ENCODE peak calls at places on chromosome 10, in four cellular contexts. I, Y, P and M are unnamed samples.

GRCh38 chr10:59907918-59908807 is 1.8 kb upstream of the CCDC6 start:
- DNase-seq in I (no peak), Y (peak; percentile 75), P (no peak), M (no peak)

GRCh38 chr10:124657806-124658205 is 86.4 kb downstream of the FAM53B start:
- DNase-seq in I (no peak), Y (no peak), P (no peak), M (no peak)

GRCh38 chr10:61750943-61751471 is 88.3 kb downstream of the CABCOCO1 start:
- DNase-seq in I (peak; percentile 8), Y (peak; percentile 87), P (peak; percentile 74), M (peak; percentile 1)

GRCh38 chr10:71502221-71502620 is 105.5 kb downstream of the CDH23 start:
- DNase-seq in I (no peak), Y (no peak), P (no peak), M (no peak)

GRCh38 chr10:43817368-43817767 is 168.7 kb upstream of the ZNF32 start:
- DNase-seq in I (no peak), Y (no peak), P (no peak), M (no peak)

GRCh38 chr10:85224366-85224960 is 896.1 kb downstream of the CCSER2 start:
- DNase-seq in I (no peak), Y (no peak), P (peak; percentile 4), M (no peak)

GRCh38 chr10:128861018-128861565 is 605.9 kb upstream of the MGMT start:
- DNase-seq in I (no peak), Y (no peak), P (no peak), M (no peak)

GRCh38 chr10:1698185-1698584 is 39.1 kb downstream of the ADARB2 start:
- DNase-seq in I (no peak), Y (no peak), P (no peak), M (no peak)

GRCh38 chr10:94083662-94084323 is 90.1 kb downstream of the PLCE1 start:
- DNase-seq in I (no peak), Y (no peak), P (no peak), M (no peak)

GRCh38 chr10:30763933-30764332 is 134.4 kb upstream of the LYZL2 start:
- DNase-seq in I (no peak), Y (no peak), P (no peak), M (no peak)

GRCh38 chr10:127145173-127145572 is 51.2 kb downstream of the INSYN2A start:
- DNase-seq in I (no peak), Y (no peak), P (no peak), M (no peak)

GRCh38 chr10:70442332-70442988 is 979 bp upstream of the NODAL start:
- DNase-seq in I (no peak), Y (no peak), P (peak; percentile 76), M (no peak)

DNA sequence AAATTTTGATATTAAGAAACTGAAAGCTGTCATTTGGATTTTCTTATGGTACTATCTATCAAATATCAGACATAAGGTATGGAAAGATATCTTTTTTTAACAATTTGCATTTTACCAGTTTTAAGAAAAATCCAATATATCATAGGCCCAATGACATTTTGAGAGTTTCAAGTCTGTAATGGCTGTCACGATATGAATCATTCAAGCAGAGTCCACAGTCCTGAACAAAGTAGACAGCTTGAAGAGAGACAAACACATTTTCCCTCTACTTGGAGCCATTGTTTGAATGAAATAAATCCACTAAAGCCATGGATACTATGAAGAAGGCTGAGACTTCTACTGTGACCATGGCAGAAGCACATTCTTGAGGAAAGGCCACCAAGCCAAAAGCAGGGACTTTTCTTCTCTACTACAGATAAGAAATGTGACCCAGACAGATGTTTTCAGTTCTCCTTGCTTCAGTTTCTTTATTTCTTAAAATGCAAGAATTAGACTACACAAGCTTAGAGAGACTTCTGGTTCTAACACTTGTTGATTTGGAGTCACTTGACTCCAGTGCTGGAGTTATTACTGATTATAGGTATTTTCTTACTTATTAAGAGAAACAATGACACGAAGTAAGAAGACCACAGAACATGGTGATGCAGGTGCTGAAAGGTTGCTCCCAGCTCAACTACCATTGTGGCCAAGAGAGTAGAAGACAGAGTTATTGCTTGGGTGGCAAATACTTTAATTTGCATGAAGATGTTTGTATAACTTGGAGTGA is 429.1 kb downstream of the KIF20B start:
- DNase-seq in I (no peak), Y (no peak), P (no peak), M (no peak)
- TF ChIP-seq TAF1 in I (no peak), Y (no peak), P (no peak), M (no peak)

DNA sequence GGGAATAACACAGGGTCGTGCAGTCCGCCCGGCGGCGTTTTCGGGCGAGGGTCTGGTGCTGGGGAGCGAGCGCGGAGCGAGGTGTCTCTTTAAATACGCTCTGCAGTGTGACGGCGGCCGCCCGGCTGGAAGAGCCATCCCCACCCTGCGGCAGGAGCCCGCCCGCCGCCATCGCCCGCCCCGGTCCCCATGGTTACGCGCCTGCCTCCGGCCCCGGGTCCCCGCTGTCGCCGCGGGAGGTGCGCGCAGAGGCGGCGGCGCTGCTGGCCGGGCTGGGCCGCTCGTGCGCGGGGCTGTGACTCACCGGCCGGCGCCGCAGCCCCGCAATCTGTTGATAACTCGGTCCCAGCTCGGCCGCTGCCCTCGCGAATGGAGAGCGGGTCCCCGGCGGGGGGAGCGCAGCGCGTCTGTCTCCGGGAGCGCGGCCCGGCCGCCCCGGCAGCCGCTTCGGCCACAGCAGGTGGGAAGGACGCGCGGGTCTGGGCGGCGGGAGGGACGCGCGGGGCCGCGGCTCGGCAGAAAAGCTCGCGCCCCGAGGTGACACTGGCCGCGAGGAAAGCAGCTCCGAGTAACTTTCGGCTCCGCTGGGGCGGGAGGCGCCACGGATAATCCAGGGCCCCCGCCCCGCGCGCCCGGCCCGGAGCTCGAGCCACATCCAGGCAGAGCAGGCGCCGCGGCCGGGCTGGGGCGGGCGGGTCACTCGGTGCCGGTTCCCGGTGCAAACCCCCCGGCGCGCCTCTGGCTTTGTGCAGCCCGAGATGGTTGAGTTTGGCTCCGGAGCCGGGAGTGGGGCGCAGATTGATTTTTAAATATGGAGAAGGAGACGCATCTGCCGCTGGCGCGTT is at the start of gene ADGRA1:
- DNase-seq in I (no peak), Y (peak; percentile 15), P (no peak), M (no peak)
- TF ChIP-seq POLR2A in I (no peak), Y (no peak), P (no peak), M (no peak)

DNA sequence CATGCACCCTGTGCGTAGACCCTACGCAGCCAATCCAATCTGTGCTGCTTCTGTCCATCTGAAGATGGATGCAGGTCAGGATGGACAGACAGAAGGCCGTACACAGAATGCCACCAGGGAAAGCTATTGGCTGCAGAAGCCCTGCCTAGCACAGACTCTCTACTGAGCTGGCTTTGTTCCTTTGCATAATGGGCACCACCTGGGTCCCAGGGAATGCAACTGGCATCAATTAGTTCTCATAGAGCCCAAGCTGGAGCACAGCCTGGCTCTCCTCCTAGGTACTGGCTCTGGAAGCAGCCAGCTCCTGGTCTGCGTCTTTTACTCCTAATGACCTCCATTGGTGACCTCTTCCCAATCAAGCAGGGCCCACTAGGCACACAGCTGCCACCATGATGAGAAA is 26.8 kb upstream of the CACUL1 start:
- DNase-seq in I (no peak), Y (no peak), P (no peak), M (no peak)
- TF ChIP-seq TAF1 in I (no peak), Y (no peak), P (no peak), M (no peak)

GRCh38 chr10:103697787-103698186 is 157.6 kb downstream of the SH3PXD2A start:
- DNase-seq in I (no peak), Y (no peak), P (no peak), M (no peak)

GRCh38 chr10:103696094-103696410 is 159.3 kb downstream of the SH3PXD2A start:
- DNase-seq in I (no peak), Y (no peak), P (no peak), M (no peak)

GRCh38 chr10:103698266-103698665 is 157.1 kb downstream of the SH3PXD2A start:
- DNase-seq in I (no peak), Y (no peak), P (no peak), M (no peak)

GRCh38 chr10:103695584-103696005 is 159.8 kb downstream of the SH3PXD2A start:
- DNase-seq in I (no peak), Y (peak; percentile 40), P (no peak), M (no peak)

DNA sequence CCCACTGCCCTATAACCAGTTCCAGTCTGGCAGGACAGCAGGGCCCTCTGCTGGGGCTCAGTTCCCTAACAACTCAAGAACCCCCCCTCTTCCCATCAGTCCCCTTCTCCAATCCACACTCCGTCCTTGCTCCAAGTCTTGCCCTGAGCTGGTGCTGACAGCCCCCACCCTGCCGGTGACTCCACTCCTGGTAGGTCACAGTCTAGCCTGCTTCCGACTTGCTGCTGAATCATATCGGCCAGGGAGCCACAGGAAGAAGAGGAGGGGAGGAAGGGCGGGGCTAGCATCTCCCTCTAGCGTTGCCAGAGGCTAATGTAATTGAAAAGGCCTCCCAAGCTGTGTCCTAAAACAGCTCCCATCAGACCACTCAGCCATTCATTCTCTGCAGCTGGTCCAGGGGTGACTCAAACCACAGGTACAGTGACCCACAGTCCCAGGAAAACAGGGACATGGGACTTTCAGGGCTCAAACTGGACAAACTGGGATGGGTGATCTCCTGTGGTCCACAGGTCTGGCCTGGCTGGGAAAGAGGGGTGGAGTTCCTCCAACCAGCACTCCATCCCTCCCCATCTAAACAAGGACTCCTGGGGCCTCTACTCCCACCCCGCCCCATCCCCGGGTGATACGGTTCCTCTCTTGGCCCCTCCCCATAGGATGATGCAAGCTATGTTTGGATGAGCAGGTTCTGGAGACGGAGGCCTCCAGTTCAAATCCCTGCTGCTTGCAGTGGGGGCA is 158.8 kb downstream of the SH3PXD2A start:
- DNase-seq in I (peak; percentile 75), Y (peak; percentile 89), P (no peak), M (peak; percentile 85)
- TF ChIP-seq POLR2A in I (no peak), Y (no peak), P (no peak), M (no peak)

DNA sequence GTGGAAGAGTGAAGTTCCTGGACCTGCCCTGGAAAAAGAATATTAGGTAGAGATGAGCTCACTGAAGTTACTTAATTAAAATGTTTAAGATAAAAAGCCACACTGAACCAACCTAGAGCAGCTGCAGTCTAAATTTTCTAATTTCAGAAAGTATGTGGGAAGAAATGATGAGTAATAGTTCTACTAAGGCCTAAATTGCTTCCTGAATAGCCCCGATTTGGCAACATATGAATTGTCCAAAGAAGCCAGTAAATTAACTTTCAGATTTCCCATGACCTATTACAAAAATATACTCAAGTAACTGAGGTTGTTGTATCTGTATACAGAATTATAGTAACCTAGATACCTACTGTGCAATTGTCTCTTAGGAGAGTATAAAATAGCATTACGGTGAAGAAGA is 312.6 kb downstream of the IPMK start:
- DNase-seq in I (no peak), Y (no peak), P (no peak), M (no peak)
- TF ChIP-seq TAF1 in I (no peak), Y (no peak), P (no peak), M (no peak)

GRCh38 chr10:14530465-14530864 is 199.7 kb upstream of the FRMD4A start:
- DNase-seq in I (no peak), Y (no peak), P (no peak), M (no peak)

GRCh38 chr10:14535497-14536199 is 204.9 kb upstream of the FRMD4A start:
- DNase-seq in I (no peak), Y (no peak), P (peak; percentile 83), M (no peak)

GRCh38 chr10:14533295-14533694 is 202.6 kb upstream of the FRMD4A start:
- DNase-seq in I (no peak), Y (no peak), P (no peak), M (no peak)

GRCh38 chr10:14534152-14534551 is 203.4 kb upstream of the FRMD4A start:
- DNase-seq in I (no peak), Y (no peak), P (no peak), M (no peak)

GRCh38 chr10:14532473-14533251 is 201.9 kb upstream of the FRMD4A start:
- DNase-seq in I (no peak), Y (no peak), P (peak; percentile 95), M (no peak)
- TF ChIP-seq POLR2A in I (no peak), Y (no peak), P (peak; percentile 31), M (no peak)

GRCh38 chr10:92830478-92831389 is 17.6 kb upstream of the EXOC6 start:
- DNase-seq in I (no peak), Y (peak; percentile 47), P (no peak), M (no peak)
- TF ChIP-seq TAF1 in I (no peak), Y (peak; percentile 71), P (no peak), M (no peak)

GRCh38 chr10:96130326-96130758 is 245 bp downstream of the ZNF518A start:
- DNase-seq in I (peak; percentile 61), Y (peak; percentile 80), P (peak; percentile 79), M (peak; percentile 58)
- TF ChIP-seq POLR2A in I (peak; percentile 75), Y (peak; percentile 24), P (no peak), M (peak; percentile 79)